ENCODE peak calls at places on chromosomes 2 and 18, in ten cellular contexts. C is substantia nigra; D is effector CD4-positive, alpha-beta T cell; H is activated CD4-positive, alpha-beta T cell treated with anti-CD3 and anti-CD28 coated beads for 24 hours; E is NCI-H510A treated with DMSO at 0.1 percent for 48 hours; G is NCI-H2029; R is Ammon's horn; S is H7; L is fibroblast of pulmonary artery; Z is A172. X is an unnamed sample.

GRCh38 chr2:11248-11941 is 34.9 kb downstream of the FAM110C start:
- DNase-seq in L (peak), D (peak), H (peak), G (peak), S (peak), Z (peak), E (no peak), C (no peak), R (no peak), X (peak)

GRCh38 chr2:223870840-223871618 is 33.6 kb upstream of the AP1S3 start:
- DNase-seq in L (no peak), H (no peak), S (no peak), R (no peak), Z (no peak), G (no peak), E (no peak), C (no peak), D (no peak), X (no peak)

GRCh38 chr18:75427603-75428002 is at the start of gene SMIM21:
- DNase-seq in Z (no peak), D (no peak), S (no peak), E (no peak), H (no peak), R (no peak), C (no peak), G (no peak), L (no peak), X (no peak)

GRCh38 chr18:28606686-28607085 is 429.8 kb upstream of the CDH2 start:
- DNase-seq in H (no peak), D (no peak), R (no peak), E (no peak), C (no peak), L (peak), G (no peak), S (no peak), Z (no peak), X (no peak)

GRCh38 chr2:99106905-99107304 is 34.6 kb upstream of the C2orf15 start:
- DNase-seq in Z (no peak), G (no peak), D (no peak), S (no peak), L (no peak), R (no peak), C (no peak), H (no peak), E (no peak), X (no peak)

GRCh38 chr2:176174382-176174834 is 14.1 kb upstream of the HOXD1 start:
- DNase-seq in G (no peak), D (no peak), S (peak), E (peak), C (no peak), R (no peak), Z (no peak), H (no peak), L (no peak), X (peak)

GRCh38 chr2:119250891-119251290 is 27.3 kb downstream of the STEAP3 start:
- DNase-seq in H (no peak), D (no peak), S (no peak), C (no peak), G (no peak), Z (no peak), R (no peak), E (no peak), L (no peak), X (no peak)

GRCh38 chr18:33839452-33840225 is 261.6 kb downstream of the ASXL3 start:
- DNase-seq in R (peak), L (peak), E (peak), S (peak), C (peak), G (peak), D (no peak), H (no peak), Z (peak), X (no peak)

GRCh38 chr2:145846986-145847385 is 1327.1 kb upstream of the ZEB2 start:
- DNase-seq in E (no peak), S (no peak), R (no peak), C (no peak), D (no peak), L (peak), Z (no peak), G (no peak), H (no peak), X (no peak)

GRCh38 chr2:84958135-84959044 is 12.6 kb upstream of the KCMF1 start:
- DNase-seq in L (peak), Z (peak), C (no peak), H (no peak), E (peak), G (peak), D (no peak), S (peak), R (no peak), X (no peak)

GRCh38 chr2:238589591-238590460 is 163.1 kb downstream of the ASB1 start:
- DNase-seq in Z (no peak), H (no peak), D (no peak), C (no peak), L (no peak), E (no peak), R (no peak), G (no peak), S (peak), X (no peak)

GRCh38 chr2:161976300-161976699 is 97.7 kb downstream of the DPP4 start:
- DNase-seq in H (no peak), Z (no peak), C (no peak), L (no peak), S (no peak), G (no peak), E (no peak), D (no peak), R (no peak), X (no peak)

GRCh38 chr2:241843321-241844065 is 15.2 kb downstream of the PDCD1 start:
- DNase-seq in C (no peak), L (no peak), S (peak), Z (no peak), H (no peak), G (no peak), D (no peak), R (no peak), E (no peak), X (no peak)

GRCh38 chr2:236782938-236783337 is 213.3 kb downstream of the ACKR3 start:
- DNase-seq in L (no peak), S (no peak), H (no peak), R (no peak), Z (no peak), E (no peak), G (no peak), D (no peak), C (no peak), X (no peak)

GRCh38 chr2:35871672-35872071 is 483.9 kb upstream of the CRIM1 start:
- DNase-seq in S (peak), C (no peak), H (no peak), Z (peak), D (no peak), R (no peak), E (no peak), G (no peak), L (no peak), X (no peak)

GRCh38 chr2:12270876-12271588 is 445.7 kb upstream of the TRIB2 start:
- DNase-seq in S (no peak), R (no peak), C (no peak), L (no peak), H (no peak), G (no peak), E (no peak), Z (no peak), D (no peak), X (no peak)

GRCh38 chr2:201517094-201517493 is 65.6 kb downstream of the STRADB start:
- DNase-seq in D (no peak), C (no peak), H (no peak), L (no peak), Z (no peak), G (no peak), E (no peak), R (no peak), S (peak), X (no peak)